ENCODE peak calls at places on chromosomes 11 and 22, in four cellular contexts. R is stomach, B is brain microvascular endothelial cell, Q is AG04450. P is an unnamed sample.

GRCh38 chr11:113689711-113690618 is 16.1 kb downstream of the TMPRSS5 start:
- DNase-seq in Q (no peak), R (no peak), B (no peak), P (no peak)

GRCh38 chr22:23533771-23534191 is 46.3 kb downstream of the IGLL1 start:
- DNase-seq in Q (no peak), B (no peak), R (no peak), P (no peak)

GRCh38 chr22:46366327-46366731 is 30.8 kb downstream of the TRMU start:
- DNase-seq in R (no peak), B (no peak), Q (no peak), P (no peak)

GRCh38 chr11:122646549-122647340 is 8.8 kb upstream of the UBASH3B start:
- DNase-seq in R (no peak), B (peak; percentile 53), Q (no peak), P (peak; percentile 55)

GRCh38 chr11:79018371-79018849 is 422.4 kb downstream of the TENM4 start:
- DNase-seq in R (no peak), B (peak; percentile 87), Q (peak; percentile 83), P (peak; percentile 77)

GRCh38 chr11:77619576-77620198 is 17.9 kb downstream of the CLNS1A start:
- DNase-seq in B (no peak), R (no peak), Q (no peak), P (peak; percentile 19)

GRCh38 chr11:19121646-19122045 is 4.7 kb downstream of the ZDHHC13 start:
- DNase-seq in R (no peak), Q (no peak), B (peak; percentile 4), P (no peak)

GRCh38 chr11:133950874-133951483 is 5.8 kb downstream of the IGSF9B start:
- DNase-seq in Q (no peak), R (no peak), B (no peak), P (no peak)

GRCh38 chr11:25094085-25094802 is 597.4 kb downstream of the LUZP2 start:
- DNase-seq in Q (no peak), R (no peak), B (no peak), P (no peak)

GRCh38 chr22:42444060-42444904 is 12.1 kb upstream of the NFAM1 start:
- DNase-seq in Q (peak; percentile 74), B (peak; percentile 90), R (peak; percentile 84), P (peak; percentile 73)

GRCh38 chr22:42446151-42446550 is 13.9 kb upstream of the NFAM1 start:
- DNase-seq in Q (no peak), R (no peak), B (no peak), P (no peak)

GRCh38 chr22:42442746-42443145 is 10.5 kb upstream of the NFAM1 start:
- DNase-seq in Q (no peak), R (no peak), B (no peak), P (no peak)

GRCh38 chr22:42440728-42441127 is 8.5 kb upstream of the NFAM1 start:
- DNase-seq in Q (no peak), B (no peak), R (no peak), P (no peak)

DNA sequence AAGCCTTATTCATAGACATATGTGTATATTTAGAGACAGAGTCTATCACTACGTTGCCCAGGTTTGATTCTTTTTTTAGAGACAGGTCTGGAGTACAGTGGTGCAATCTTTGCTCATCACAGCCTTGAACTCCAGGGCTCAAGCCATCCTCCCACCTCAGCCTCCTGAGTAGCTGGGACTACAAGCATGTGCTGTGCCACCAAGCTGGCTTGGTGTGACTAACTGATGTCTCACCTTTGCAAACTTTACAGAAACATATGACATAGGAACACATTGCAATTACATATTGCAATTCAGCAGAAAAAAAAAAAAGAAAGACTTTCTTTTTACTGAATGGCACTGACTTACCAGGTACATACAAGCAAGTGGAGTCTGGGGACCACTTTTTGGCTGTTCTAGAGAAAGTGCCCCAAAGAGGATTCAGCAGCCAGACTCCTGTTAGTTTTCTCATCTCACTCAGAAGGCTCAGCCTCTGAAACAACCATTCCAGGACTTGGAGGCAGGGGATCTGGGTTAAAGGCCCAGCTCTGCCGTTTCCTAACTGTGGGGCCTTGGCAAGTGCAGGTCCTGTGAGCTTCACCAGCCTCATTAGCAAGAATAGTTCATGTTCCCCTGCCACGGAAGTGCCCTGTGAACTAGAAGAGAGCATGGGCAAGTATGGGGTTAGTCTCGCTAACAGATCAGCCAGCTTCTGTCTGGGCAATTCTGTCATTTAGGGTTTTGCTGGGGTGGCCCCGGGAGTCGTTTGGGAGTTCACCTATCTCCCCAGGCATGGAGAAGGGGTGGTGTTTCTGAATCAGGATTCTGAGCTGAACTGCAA is 11.2 kb upstream of the NFAM1 start:
- DNase-seq in B (no peak), R (no peak), Q (no peak), P (no peak)
- H3K4me3 ChIP-seq in B (peak overlapping the region; percentile 44), R (no peak overlapping the region), Q (peak overlapping the region; percentile 22), P (peak overlapping the region; percentile 31)

GRCh38 chr22:50563410-50564160 is 866 bp upstream of the SYCE3 start:
- DNase-seq in Q (no peak), R (peak; percentile 51), B (no peak), P (no peak)
- H3K4me3 ChIP-seq in Q (peak overlapping the region; percentile 70), R (peak overlapping the region; percentile 67), B (peak overlapping the region; percentile 58), P (peak overlapping the region; percentile 52)

GRCh38 chr11:111976119-111976518 is 39.0 kb downstream of the DIXDC1 start:
- DNase-seq in B (no peak), Q (no peak), R (no peak), P (no peak)
- H3K4me3 ChIP-seq in B (no peak overlapping the region), Q (no peak overlapping the region), R (peak overlapping the region; percentile 73), P (no peak overlapping the region)

GRCh38 chr11:46044601-46045000 is 76.7 kb downstream of the PHF21A start:
- DNase-seq in Q (no peak), B (no peak), R (no peak), P (no peak)
- H3K4me3 ChIP-seq in Q (no peak overlapping the region), B (no peak overlapping the region), R (no peak overlapping the region), P (no peak overlapping the region)

GRCh38 chr11:45371251-45371749 is 85.2 kb upstream of the SYT13 start:
- DNase-seq in B (peak; percentile 51), R (peak; percentile 65), Q (peak; percentile 7), P (peak; percentile 39)
- H3K4me3 ChIP-seq in B (peak overlapping the region; percentile 17), R (no peak overlapping the region), Q (no peak overlapping the region), P (no peak overlapping the region)

GRCh38 chr11:104624021-104624420 is 274.2 kb downstream of the CASP12 start:
- DNase-seq in B (no peak), Q (no peak), R (no peak), P (no peak)
- H3K4me3 ChIP-seq in B (no peak overlapping the region), Q (no peak overlapping the region), R (no peak overlapping the region), P (no peak overlapping the region)

GRCh38 chr11:71251159-71251721 is 1.1 kb downstream of the SHANK2 start:
- DNase-seq in B (no peak), R (peak; percentile 54), Q (no peak), P (no peak)
- H3K4me3 ChIP-seq in B (no peak overlapping the region), R (peak overlapping the region; percentile 71), Q (peak overlapping the region; percentile 27), P (peak overlapping the region; percentile 51)

P was measured in astrocyte of the cerebellum.